ENCODE peak calls at places on chromosomes 3 and 15, in six cellular contexts. One of them, this sample, is unnamed. For H3K9me3, the result is how much of the 10 kb centered on the place peaks cover.

GRCh38 chr15:67822537-67823370 is 2.6 kb upstream of the SKOR1 start:
- DNase-seq in thyroid gland: no peak
- DNase-seq in ovary: no peak
- DNase-seq in tibial nerve: no peak
- DNase-seq in Peyer's patch: peak
- DNase-seq in heart left ventricle: no peak
- DNase-seq in this sample: no peak

GRCh38 chr3:60582285-60582684 is 669.0 kb downstream of the FHIT start:
- DNase-seq in thyroid gland: no peak
- DNase-seq in ovary: no peak
- DNase-seq in tibial nerve: no peak
- DNase-seq in Peyer's patch: no peak
- DNase-seq in heart left ventricle: no peak
- DNase-seq in this sample: no peak

GRCh38 chr3:43162573-43163084 is 56.8 kb upstream of the POMGNT2 start:
- DNase-seq in thyroid gland: no peak
- DNase-seq in ovary: no peak
- DNase-seq in tibial nerve: no peak
- DNase-seq in Peyer's patch: peak
- DNase-seq in heart left ventricle: no peak
- DNase-seq in this sample: no peak

GRCh38 chr3:113329757-113330156 is 111.5 kb downstream of the CFAP44 start:
- DNase-seq in thyroid gland: no peak
- DNase-seq in ovary: no peak
- DNase-seq in tibial nerve: no peak
- DNase-seq in Peyer's patch: no peak
- DNase-seq in heart left ventricle: no peak
- DNase-seq in this sample: no peak

GRCh38 chr3:50502584-50503423 is 630 bp downstream of the CACNA2D2 start:
- DNase-seq in thyroid gland: peak
- DNase-seq in ovary: peak
- DNase-seq in tibial nerve: no peak
- DNase-seq in Peyer's patch: no peak
- DNase-seq in heart left ventricle: no peak
- DNase-seq in this sample: no peak

GRCh38 chr15:27486676-27487290 is 515.8 kb downstream of the GABRG3 start:
- DNase-seq in thyroid gland: no peak
- DNase-seq in ovary: no peak
- DNase-seq in tibial nerve: no peak
- DNase-seq in Peyer's patch: no peak
- DNase-seq in heart left ventricle: no peak
- DNase-seq in this sample: no peak

GRCh38 chr15:39429898-39430357 is 151.0 kb upstream of the THBS1 start:
- DNase-seq in thyroid gland: peak
- DNase-seq in ovary: no peak
- DNase-seq in tibial nerve: no peak
- DNase-seq in Peyer's patch: no peak
- DNase-seq in heart left ventricle: no peak
- DNase-seq in this sample: no peak

GRCh38 chr3:134357914-134358811 is 16.1 kb downstream of the AMOTL2 start:
- DNase-seq in thyroid gland: peak
- DNase-seq in ovary: no peak
- DNase-seq in tibial nerve: no peak
- DNase-seq in Peyer's patch: peak
- DNase-seq in heart left ventricle: no peak
- DNase-seq in this sample: peak

GRCh38 chr3:156388469-156389150 is 166.3 kb downstream of the SSR3 start:
- DNase-seq in thyroid gland: no peak
- DNase-seq in ovary: no peak
- DNase-seq in tibial nerve: no peak
- DNase-seq in Peyer's patch: no peak
- DNase-seq in heart left ventricle: peak
- DNase-seq in this sample: no peak

GRCh38 chr3:80688814-80689213 is 921.0 kb upstream of the ROBO1 start:
- DNase-seq in thyroid gland: no peak
- DNase-seq in ovary: no peak
- DNase-seq in tibial nerve: no peak
- DNase-seq in Peyer's patch: no peak
- DNase-seq in heart left ventricle: no peak
- DNase-seq in this sample: peak

GRCh38 chr15:99343836-99344551 is 92.7 kb downstream of the LRRC28 start:
- DNase-seq in thyroid gland: peak
- DNase-seq in ovary: no peak
- DNase-seq in tibial nerve: no peak
- DNase-seq in Peyer's patch: no peak
- DNase-seq in heart left ventricle: peak
- DNase-seq in this sample: peak

GRCh38 chr15:101378356-101378755 is 83.3 kb upstream of the SNRPA1 start:
- DNase-seq in thyroid gland: no peak
- DNase-seq in ovary: no peak
- DNase-seq in tibial nerve: no peak
- DNase-seq in Peyer's patch: no peak
- DNase-seq in heart left ventricle: no peak
- DNase-seq in this sample: no peak

GRCh38 chr3:31885235-31885634 is 95.8 kb downstream of the OSBPL10 start:
- DNase-seq in thyroid gland: no peak
- DNase-seq in ovary: no peak
- DNase-seq in tibial nerve: no peak
- DNase-seq in Peyer's patch: no peak
- DNase-seq in heart left ventricle: no peak
- DNase-seq in this sample: no peak

GRCh38 chr3:49339593-49339946 is 283 bp downstream of the USP4 start:
- DNase-seq in thyroid gland: no peak
- DNase-seq in ovary: peak
- DNase-seq in tibial nerve: no peak
- DNase-seq in Peyer's patch: no peak
- DNase-seq in heart left ventricle: peak
- DNase-seq in this sample: no peak

GRCh38 chr15:80252281-80252619 is 237 bp upstream of the CTXND1 start:
- DNase-seq in thyroid gland: no peak
- DNase-seq in ovary: no peak
- DNase-seq in tibial nerve: no peak
- DNase-seq in Peyer's patch: no peak
- DNase-seq in heart left ventricle: no peak
- DNase-seq in this sample: no peak

GRCh38 chr3:15682766-15683165 is 81.2 kb downstream of the BTD start:
- DNase-seq in thyroid gland: no peak
- DNase-seq in ovary: no peak
- DNase-seq in tibial nerve: no peak
- DNase-seq in Peyer's patch: no peak
- DNase-seq in heart left ventricle: no peak
- DNase-seq in this sample: no peak

GRCh38 chr3:8663177-8664061 is 18.8 kb upstream of the SSUH2 start:
- DNase-seq in thyroid gland: peak
- DNase-seq in ovary: peak
- DNase-seq in tibial nerve: peak
- DNase-seq in Peyer's patch: no peak
- DNase-seq in heart left ventricle: peak
- DNase-seq in this sample: peak

GRCh38 chr15:52093539-52094502 is 18.8 kb downstream of the BCL2L10 start:
- DNase-seq in thyroid gland: no peak
- DNase-seq in ovary: peak
- DNase-seq in tibial nerve: no peak
- DNase-seq in Peyer's patch: no peak
- DNase-seq in heart left ventricle: peak
- DNase-seq in this sample: no peak

GRCh38 chr15:63572749-63573464 is 24.3 kb upstream of the FBXL22 start:
- DNase-seq in thyroid gland: no peak
- DNase-seq in ovary: no peak
- DNase-seq in tibial nerve: no peak
- DNase-seq in Peyer's patch: no peak
- DNase-seq in heart left ventricle: no peak
- DNase-seq in this sample: no peak

GRCh38 chr15:81085898-81086297 is 48.2 kb upstream of the CFAP161 start:
- DNase-seq in thyroid gland: no peak
- DNase-seq in ovary: no peak
- DNase-seq in tibial nerve: no peak
- DNase-seq in Peyer's patch: no peak
- DNase-seq in heart left ventricle: no peak
- DNase-seq in this sample: no peak

GRCh38 chr3:159451067-159451466 is 537.6 kb upstream of the IL12A start:
- DNase-seq in thyroid gland: no peak
- DNase-seq in ovary: no peak
- DNase-seq in tibial nerve: no peak
- DNase-seq in Peyer's patch: no peak
- DNase-seq in heart left ventricle: no peak
- DNase-seq in this sample: no peak

GRCh38 chr15:60347480-60348069 is 50.2 kb downstream of the ANXA2 start:
- DNase-seq in thyroid gland: no peak
- DNase-seq in ovary: no peak
- DNase-seq in tibial nerve: no peak
- DNase-seq in Peyer's patch: no peak
- DNase-seq in heart left ventricle: no peak
- DNase-seq in this sample: no peak

GRCh38 chr3:72100626-72101187 is 315.8 kb upstream of the PROK2 start:
- DNase-seq in thyroid gland: peak
- DNase-seq in ovary: peak
- DNase-seq in tibial nerve: peak
- DNase-seq in Peyer's patch: peak
- DNase-seq in heart left ventricle: peak
- DNase-seq in this sample: peak

GRCh38 chr3:181486496-181486895 is 225.2 kb upstream of the SOX2 start:
- DNase-seq in thyroid gland: no peak
- DNase-seq in ovary: no peak
- DNase-seq in tibial nerve: no peak
- DNase-seq in Peyer's patch: no peak
- DNase-seq in heart left ventricle: no peak
- DNase-seq in this sample: no peak

GRCh38 chr3:181487236-181487978 is 224.3 kb upstream of the SOX2 start:
- DNase-seq in thyroid gland: peak
- DNase-seq in ovary: no peak
- DNase-seq in tibial nerve: no peak
- DNase-seq in Peyer's patch: no peak
- DNase-seq in heart left ventricle: no peak
- DNase-seq in this sample: no peak

GRCh38 chr3:181493423-181493822 is 218.3 kb upstream of the SOX2 start:
- DNase-seq in thyroid gland: no peak
- DNase-seq in ovary: no peak
- DNase-seq in tibial nerve: no peak
- DNase-seq in Peyer's patch: no peak
- DNase-seq in heart left ventricle: no peak
- DNase-seq in this sample: no peak

GRCh38 chr3:181484026-181484425 is 227.7 kb upstream of the SOX2 start:
- DNase-seq in thyroid gland: no peak
- DNase-seq in ovary: no peak
- DNase-seq in tibial nerve: no peak
- DNase-seq in Peyer's patch: no peak
- DNase-seq in heart left ventricle: no peak
- DNase-seq in this sample: no peak

GRCh38 chr3:181488536-181488935 is 223.2 kb upstream of the SOX2 start:
- DNase-seq in thyroid gland: no peak
- DNase-seq in ovary: no peak
- DNase-seq in tibial nerve: no peak
- DNase-seq in Peyer's patch: no peak
- DNase-seq in heart left ventricle: no peak
- DNase-seq in this sample: no peak
- H3K27ac ChIP-seq in thyroid gland: no peak
- H3K27ac ChIP-seq in ovary: no peak
- H3K27ac ChIP-seq in tibial nerve: peak
- H3K27ac ChIP-seq in Peyer's patch: no peak
- H3K27ac ChIP-seq in heart left ventricle: no peak
- H3K27ac ChIP-seq in this sample: no peak

DNA sequence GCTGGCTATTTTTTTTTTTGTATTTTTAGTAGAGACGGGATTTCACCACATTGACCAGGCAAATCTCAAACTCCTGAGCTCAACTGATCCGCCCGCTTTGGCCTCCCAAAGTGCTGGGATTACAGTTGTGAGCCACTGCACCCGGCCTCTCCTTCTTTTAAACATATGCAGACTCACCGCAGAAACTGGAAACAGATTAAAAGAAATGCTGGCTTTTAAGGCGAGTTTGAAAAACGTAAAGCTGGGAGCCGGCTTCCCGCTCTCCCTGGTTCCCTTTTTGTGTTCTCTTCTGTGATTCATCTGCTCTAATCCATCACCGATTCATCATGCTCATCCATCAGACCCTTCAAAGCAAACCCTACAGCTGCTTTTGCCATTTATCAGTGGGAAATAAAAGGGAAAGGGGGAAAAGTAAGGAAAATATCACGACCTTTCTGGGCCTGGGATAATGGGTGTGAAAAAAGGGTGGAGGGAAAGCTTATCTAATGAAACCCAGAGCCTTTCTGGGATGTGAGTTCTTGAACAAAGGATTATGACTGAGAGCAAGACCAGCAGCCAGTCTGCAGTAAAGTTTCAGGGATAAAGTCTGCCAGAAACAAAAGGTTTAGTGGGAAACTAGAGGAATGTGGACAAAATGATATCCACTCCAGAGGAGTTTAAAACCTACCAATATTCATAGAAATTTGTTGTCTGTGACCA is 92.3 kb upstream of the LRIG1 start:
- DNase-seq in thyroid gland: no peak
- DNase-seq in ovary: no peak
- DNase-seq in tibial nerve: no peak
- DNase-seq in Peyer's patch: no peak
- DNase-seq in heart left ventricle: no peak
- DNase-seq in this sample: no peak
- TF ChIP-seq POLR2A in thyroid gland: no peak
- TF ChIP-seq POLR2A in ovary: no peak
- TF ChIP-seq POLR2A in tibial nerve: no peak
- TF ChIP-seq POLR2A in Peyer's patch: no peak
- TF ChIP-seq POLR2A in heart left ventricle: no peak
- TF ChIP-seq POLR2A in this sample: no peak

DNA sequence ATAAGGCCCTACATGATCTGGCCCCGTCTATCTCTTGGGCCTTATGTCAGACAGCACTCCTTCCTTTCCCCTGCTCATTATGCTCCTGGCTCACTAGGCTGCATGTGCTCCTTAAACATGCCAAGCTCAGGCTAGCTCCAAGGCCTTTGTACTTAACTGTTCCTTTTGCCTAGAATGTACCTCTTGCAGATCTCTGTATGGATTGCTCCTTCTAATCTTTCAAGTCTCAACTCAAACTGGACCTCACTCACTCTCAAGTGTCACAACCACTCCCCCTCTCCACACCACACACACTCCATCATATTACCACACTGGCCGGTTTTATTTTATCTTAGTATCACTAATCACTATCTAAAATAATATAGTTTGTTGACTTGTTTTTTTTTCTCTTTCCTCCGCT is 36.4 kb downstream of the ZMAT3 start:
- DNase-seq in thyroid gland: no peak
- DNase-seq in ovary: no peak
- DNase-seq in tibial nerve: no peak
- DNase-seq in Peyer's patch: no peak
- DNase-seq in heart left ventricle: no peak
- DNase-seq in this sample: no peak
- H3K9me3 ChIP-seq in thyroid gland: under half
- H3K9me3 ChIP-seq in ovary: under half
- H3K9me3 ChIP-seq in tibial nerve: under half
- H3K9me3 ChIP-seq in Peyer's patch: under half
- H3K9me3 ChIP-seq in heart left ventricle: under half
- H3K9me3 ChIP-seq in this sample: under half

DNA sequence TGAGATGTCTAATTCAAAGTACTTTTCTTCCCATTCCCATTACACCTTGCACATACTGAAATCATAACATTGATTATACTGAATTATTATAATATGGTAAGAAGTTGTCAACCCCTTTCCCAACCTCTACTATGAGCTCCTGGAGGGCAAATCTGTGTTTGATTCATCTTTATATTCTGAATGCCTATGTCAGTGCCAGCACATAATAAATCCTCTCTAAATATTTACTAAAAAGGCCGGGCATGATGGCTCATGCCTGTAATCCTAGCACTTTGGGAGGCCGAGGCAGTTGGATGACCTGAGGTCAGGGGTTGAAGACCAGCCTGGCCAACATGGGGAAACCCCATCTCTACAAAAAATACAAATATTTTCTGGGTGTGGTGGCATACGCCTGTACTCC is 392.5 kb upstream of the CADM2 start:
- DNase-seq in thyroid gland: no peak
- DNase-seq in ovary: no peak
- DNase-seq in tibial nerve: no peak
- DNase-seq in Peyer's patch: no peak
- DNase-seq in heart left ventricle: no peak
- DNase-seq in this sample: no peak
- H3K27ac ChIP-seq in thyroid gland: no peak
- H3K27ac ChIP-seq in ovary: no peak
- H3K27ac ChIP-seq in tibial nerve: no peak
- H3K27ac ChIP-seq in Peyer's patch: no peak
- H3K27ac ChIP-seq in heart left ventricle: no peak
- H3K27ac ChIP-seq in this sample: no peak

This sample was measured in body of pancreas.